ENCODE peak calls at places on chromosome 15, in four cellular contexts. One of them, this sample, is unnamed.
A peak's percentile ranks its signal among the peaks of the same experiment; 100 is the strongest.

GRCh38 chr15:79310985-79311900 is at the start of gene TMED3:
- DNase-seq in heart left ventricle: peak; percentile 75
- DNase-seq in neuronal stem cell: peak; percentile 80
- DNase-seq in osteoblast: peak; percentile 100
- DNase-seq in this sample: no peak

GRCh38 chr15:29674661-29675533 is 147.4 kb downstream of the TJP1 start:
- DNase-seq in heart left ventricle: peak; percentile 44
- DNase-seq in neuronal stem cell: peak; percentile 76
- DNase-seq in osteoblast: peak; percentile 96
- DNase-seq in this sample: no peak

GRCh38 chr15:25408428-25408827 is 30.4 kb downstream of the UBE3A start:
- DNase-seq in heart left ventricle: no peak
- DNase-seq in neuronal stem cell: no peak
- DNase-seq in osteoblast: no peak
- DNase-seq in this sample: no peak

GRCh38 chr15:29656636-29657475 is 165.4 kb downstream of the TJP1 start:
- DNase-seq in heart left ventricle: no peak
- DNase-seq in neuronal stem cell: peak; percentile 54
- DNase-seq in osteoblast: peak; percentile 79
- DNase-seq in this sample: no peak

GRCh38 chr15:32698773-32699390 is 18.9 kb upstream of the GREM1 start:
- DNase-seq in heart left ventricle: no peak
- DNase-seq in neuronal stem cell: no peak
- DNase-seq in osteoblast: peak; percentile 69
- DNase-seq in this sample: no peak

GRCh38 chr15:75407083-75407482 is 38.7 kb upstream of the MAN2C1 start:
- DNase-seq in heart left ventricle: no peak
- DNase-seq in neuronal stem cell: no peak
- DNase-seq in osteoblast: no peak
- DNase-seq in this sample: no peak

GRCh38 chr15:22958487-22959280 is 21.5 kb downstream of the CYFIP1 start:
- DNase-seq in heart left ventricle: no peak
- DNase-seq in neuronal stem cell: no peak
- DNase-seq in osteoblast: peak; percentile 34
- DNase-seq in this sample: no peak

GRCh38 chr15:48536681-48537091 is 108.8 kb downstream of the FBN1 start:
- DNase-seq in heart left ventricle: no peak
- DNase-seq in neuronal stem cell: no peak
- DNase-seq in osteoblast: no peak
- DNase-seq in this sample: no peak

GRCh38 chr15:68369931-68370767 is 61.8 kb downstream of the ITGA11 start:
- DNase-seq in heart left ventricle: no peak
- DNase-seq in neuronal stem cell: no peak
- DNase-seq in osteoblast: no peak
- DNase-seq in this sample: no peak

GRCh38 chr15:62165029-62165792 is at the start of gene C2CD4B:
- DNase-seq in heart left ventricle: peak; percentile 78
- DNase-seq in neuronal stem cell: peak; percentile 31
- DNase-seq in osteoblast: peak; percentile 62
- DNase-seq in this sample: no peak

GRCh38 chr15:52786436-52787122 is 3.6 kb downstream of the ONECUT1 start:
- DNase-seq in heart left ventricle: no peak
- DNase-seq in neuronal stem cell: peak; percentile 26
- DNase-seq in osteoblast: peak; percentile 89
- DNase-seq in this sample: no peak

DNA sequence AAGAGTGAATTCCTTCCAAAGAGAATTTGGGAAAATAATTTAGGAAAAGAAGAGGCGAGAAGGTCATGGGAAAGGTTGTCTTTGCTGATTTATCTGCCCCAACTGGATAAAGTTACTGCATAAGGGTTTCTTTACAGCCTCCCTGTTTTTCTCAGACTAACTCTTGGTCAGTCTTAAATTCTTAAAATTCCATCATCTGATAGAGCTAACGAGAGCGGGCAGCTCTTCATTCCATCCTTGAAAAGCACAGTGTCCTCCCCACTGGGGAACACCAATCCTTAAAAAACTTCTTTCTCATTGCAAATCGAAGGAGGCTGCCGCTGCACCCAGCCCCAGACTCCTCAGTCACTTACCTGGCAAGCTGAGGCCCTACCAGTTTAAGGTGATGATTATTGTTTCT is 107.2 kb downstream of the PGPEP1L start:
- DNase-seq in heart left ventricle: no peak
- DNase-seq in neuronal stem cell: no peak
- DNase-seq in osteoblast: no peak
- DNase-seq in this sample: no peak
- H3K4me3 ChIP-seq in heart left ventricle: no peak overlapping the region
- H3K4me3 ChIP-seq in neuronal stem cell: no peak overlapping the region
- H3K4me3 ChIP-seq in osteoblast: peak overlapping the region; percentile 22
- H3K4me3 ChIP-seq in this sample: peak overlapping the region; percentile 20

GRCh38 chr15:101198820-101199219 is 53.0 kb downstream of the CHSY1 start:
- DNase-seq in heart left ventricle: no peak
- DNase-seq in neuronal stem cell: no peak
- DNase-seq in osteoblast: no peak
- DNase-seq in this sample: no peak

GRCh38 chr15:101201411-101202174 is 50.3 kb downstream of the CHSY1 start:
- DNase-seq in heart left ventricle: peak; percentile 93
- DNase-seq in neuronal stem cell: peak; percentile 63
- DNase-seq in osteoblast: peak; percentile 90
- DNase-seq in this sample: peak; percentile 93

GRCh38 chr15:101198031-101198430 is 53.8 kb downstream of the CHSY1 start:
- DNase-seq in heart left ventricle: no peak
- DNase-seq in neuronal stem cell: no peak
- DNase-seq in osteoblast: no peak
- DNase-seq in this sample: no peak

GRCh38 chr15:101203029-101203428 is 48.8 kb downstream of the CHSY1 start:
- DNase-seq in heart left ventricle: no peak
- DNase-seq in neuronal stem cell: no peak
- DNase-seq in osteoblast: no peak
- DNase-seq in this sample: no peak

DNA sequence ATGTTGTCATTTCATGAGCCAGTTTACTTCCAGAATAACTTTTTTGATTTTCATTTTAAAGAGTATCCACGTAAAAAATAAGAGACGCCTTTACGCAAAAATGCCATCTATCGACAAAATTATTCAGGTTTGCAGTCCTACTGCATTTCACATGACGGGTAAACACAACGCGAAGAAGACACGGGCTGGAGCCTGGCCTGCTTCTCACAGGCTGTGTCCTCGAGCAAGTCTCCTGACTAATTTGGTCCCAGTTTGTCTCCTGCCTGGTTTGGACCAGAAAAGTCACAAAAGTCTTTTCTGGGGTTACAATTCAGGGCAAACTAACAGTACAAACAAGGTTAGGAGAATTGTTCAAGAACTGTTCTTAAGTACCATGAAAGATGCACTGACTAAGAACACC is 51.7 kb downstream of the CHSY1 start:
- DNase-seq in heart left ventricle: no peak
- DNase-seq in neuronal stem cell: no peak
- DNase-seq in osteoblast: no peak
- DNase-seq in this sample: no peak
- H3K4me3 ChIP-seq in heart left ventricle: no peak overlapping the region
- H3K4me3 ChIP-seq in neuronal stem cell: no peak overlapping the region
- H3K4me3 ChIP-seq in osteoblast: no peak overlapping the region
- H3K4me3 ChIP-seq in this sample: peak overlapping the region; percentile 21

GRCh38 chr15:83559310-83559966 is 94.5 kb upstream of the ADAMTSL3 start:
- DNase-seq in heart left ventricle: no peak
- DNase-seq in neuronal stem cell: peak; percentile 61
- DNase-seq in osteoblast: peak; percentile 88
- DNase-seq in this sample: peak; percentile 21
- H3K4me3 ChIP-seq in heart left ventricle: no peak overlapping the region
- H3K4me3 ChIP-seq in neuronal stem cell: no peak overlapping the region
- H3K4me3 ChIP-seq in osteoblast: no peak overlapping the region
- H3K4me3 ChIP-seq in this sample: no peak overlapping the region

GRCh38 chr15:49621327-49622210 is 721 bp downstream of the DTWD1 start:
- DNase-seq in heart left ventricle: no peak
- DNase-seq in neuronal stem cell: no peak
- DNase-seq in osteoblast: peak; percentile 41
- DNase-seq in this sample: no peak

GRCh38 chr15:49620658-49621326 is at the start of the genes DTWD1 and FAM227B:
- DNase-seq in heart left ventricle: peak; percentile 98
- DNase-seq in neuronal stem cell: peak; percentile 93
- DNase-seq in osteoblast: peak; percentile 94
- DNase-seq in this sample: peak; percentile 94

GRCh38 chr15:49620174-49620573 is 444 bp downstream of the FAM227B start:
- DNase-seq in heart left ventricle: no peak
- DNase-seq in neuronal stem cell: no peak
- DNase-seq in osteoblast: no peak
- DNase-seq in this sample: no peak

GRCh38 chr15:49624046-49624445 is 3.2 kb downstream of the DTWD1 start:
- DNase-seq in heart left ventricle: no peak
- DNase-seq in neuronal stem cell: no peak
- DNase-seq in osteoblast: peak; percentile 56
- DNase-seq in this sample: peak; percentile 83

GRCh38 chr15:49622561-49622960 is 1.7 kb downstream of the DTWD1 start:
- DNase-seq in heart left ventricle: no peak
- DNase-seq in neuronal stem cell: no peak
- DNase-seq in osteoblast: no peak
- DNase-seq in this sample: no peak
- H3K4me3 ChIP-seq in heart left ventricle: no peak overlapping the region
- H3K4me3 ChIP-seq in neuronal stem cell: no peak overlapping the region
- H3K4me3 ChIP-seq in osteoblast: peak overlapping the region; percentile 81
- H3K4me3 ChIP-seq in this sample: peak overlapping the region; percentile 82

GRCh38 chr15:70741677-70742293 is 21.6 kb downstream of the UACA start:
- DNase-seq in heart left ventricle: no peak
- DNase-seq in neuronal stem cell: no peak
- DNase-seq in osteoblast: no peak
- DNase-seq in this sample: no peak

GRCh38 chr15:70741107-70741511 is 22.2 kb downstream of the UACA start:
- DNase-seq in heart left ventricle: peak; percentile 82
- DNase-seq in neuronal stem cell: no peak
- DNase-seq in osteoblast: peak; percentile 71
- DNase-seq in this sample: peak; percentile 63

GRCh38 chr15:70748281-70748747 is 15.0 kb downstream of the UACA start:
- DNase-seq in heart left ventricle: peak; percentile 76
- DNase-seq in neuronal stem cell: no peak
- DNase-seq in osteoblast: no peak
- DNase-seq in this sample: no peak

DNA sequence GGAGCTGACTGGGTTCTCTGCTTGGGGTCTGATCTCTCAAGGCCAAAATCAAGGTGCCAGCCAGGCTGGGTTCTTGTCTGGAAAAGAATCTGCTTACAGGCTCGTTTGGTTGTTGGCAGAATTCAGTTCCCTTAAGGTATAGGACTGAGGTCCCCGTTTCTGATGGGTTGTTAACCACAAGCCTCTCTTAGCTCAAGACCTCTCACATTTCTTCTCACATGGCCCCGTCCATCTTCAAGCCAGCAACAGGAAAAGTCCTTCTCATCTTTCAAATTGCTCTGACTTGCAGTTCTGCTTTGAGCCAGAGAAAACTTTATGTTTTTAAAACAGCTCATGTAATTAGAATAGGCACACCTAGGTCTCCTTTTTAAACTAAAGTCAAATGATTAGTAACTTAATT is 20.4 kb downstream of the UACA start:
- DNase-seq in heart left ventricle: no peak
- DNase-seq in neuronal stem cell: no peak
- DNase-seq in osteoblast: no peak
- DNase-seq in this sample: no peak
- H3K4me3 ChIP-seq in heart left ventricle: peak overlapping the region; percentile 51
- H3K4me3 ChIP-seq in neuronal stem cell: no peak overlapping the region
- H3K4me3 ChIP-seq in osteoblast: peak overlapping the region; percentile 66
- H3K4me3 ChIP-seq in this sample: no peak overlapping the region

DNA sequence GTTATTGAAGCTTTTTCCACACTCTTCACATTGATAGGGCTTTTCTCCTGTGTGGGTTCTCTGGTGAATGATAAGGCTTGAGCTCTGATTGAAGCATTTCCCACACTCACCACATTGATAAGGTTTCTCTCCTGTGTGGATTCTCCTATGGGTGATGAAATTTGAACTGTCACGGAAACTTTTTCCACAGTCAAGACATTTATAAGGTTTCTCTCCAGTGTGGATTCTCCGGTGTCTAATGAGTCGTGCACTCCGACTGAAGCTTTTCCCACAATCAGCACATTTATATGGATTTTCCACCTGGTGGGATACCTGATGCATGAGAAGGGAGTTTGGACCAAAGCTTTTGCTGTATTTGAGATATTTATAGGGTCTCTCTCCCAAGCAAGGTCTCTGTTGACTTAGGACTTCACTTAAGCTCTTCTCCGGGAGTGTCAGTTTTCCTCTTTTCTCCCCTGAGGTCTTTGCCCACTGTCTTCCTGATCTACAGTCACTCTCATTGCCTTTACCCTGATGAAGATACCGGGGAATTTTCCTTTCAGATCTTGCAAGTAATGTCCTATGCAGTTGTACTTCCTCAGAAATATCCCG is 9.4 kb downstream of the ZSCAN29 start:
- DNase-seq in heart left ventricle: no peak
- DNase-seq in neuronal stem cell: no peak
- DNase-seq in osteoblast: no peak
- DNase-seq in this sample: no peak
- H3K4me3 ChIP-seq in heart left ventricle: no peak overlapping the region
- H3K4me3 ChIP-seq in neuronal stem cell: no peak overlapping the region
- H3K4me3 ChIP-seq in osteoblast: no peak overlapping the region
- H3K4me3 ChIP-seq in this sample: no peak overlapping the region

GRCh38 chr15:84586641-84587160 is 14.1 kb upstream of the ZSCAN2 start:
- DNase-seq in heart left ventricle: no peak
- DNase-seq in neuronal stem cell: no peak
- DNase-seq in osteoblast: no peak
- DNase-seq in this sample: no peak
- H3K4me3 ChIP-seq in heart left ventricle: no peak overlapping the region
- H3K4me3 ChIP-seq in neuronal stem cell: no peak overlapping the region
- H3K4me3 ChIP-seq in osteoblast: no peak overlapping the region
- H3K4me3 ChIP-seq in this sample: no peak overlapping the region

GRCh38 chr15:58980351-58980939 is 7.0 kb upstream of the RNF111 start:
- DNase-seq in heart left ventricle: no peak
- DNase-seq in neuronal stem cell: no peak
- DNase-seq in osteoblast: peak; percentile 30
- DNase-seq in this sample: no peak
- H3K4me3 ChIP-seq in heart left ventricle: no peak overlapping the region
- H3K4me3 ChIP-seq in neuronal stem cell: no peak overlapping the region
- H3K4me3 ChIP-seq in osteoblast: no peak overlapping the region
- H3K4me3 ChIP-seq in this sample: no peak overlapping the region